ENCODE peak calls at places on chromosomes 4 and X, in six cellular contexts. I is frontal cortex, Y is T follicular helper cell, T is ecto neural progenitor cell, C is ACHN, E is aorta. N is an unnamed sample.

GRCh38 chr4:10063544-10064300 is 42.4 kb upstream of the SLC2A9 start:
- DNase-seq in Y (no peak), C (peak; percentile 71), E (peak; percentile 90), I (peak; percentile 64), T (peak; percentile 68), N (peak; percentile 10)

GRCh38 chrX:70422886-70423336 is at the start of gene GDPD2:
- DNase-seq in I (no peak), Y (no peak), C (peak; percentile 32), E (no peak), T (peak; percentile 78), N (no peak)

GRCh38 chr4:100428051-100428450 is 89.8 kb downstream of the EMCN start:
- DNase-seq in Y (no peak), E (no peak), T (no peak), I (no peak), C (peak; percentile 7), N (no peak)

GRCh38 chr4:156523492-156523891 is 448.1 kb downstream of the PDGFC start:
- DNase-seq in C (no peak), E (no peak), I (no peak), Y (no peak), T (no peak), N (no peak)

GRCh38 chr4:3399277-3400194 is 42.2 kb upstream of the HGFAC start:
- DNase-seq in E (no peak), Y (no peak), I (no peak), C (no peak), T (no peak), N (no peak)

GRCh38 chr4:244471-244870 is 60.8 kb downstream of the ZNF732 start:
- DNase-seq in I (peak; percentile 3), E (peak; percentile 42), Y (peak; percentile 29), T (no peak), C (peak; percentile 29), N (peak; percentile 62)

GRCh38 chrX:53211391-53211978 is 13.5 kb downstream of the KDM5C start:
- DNase-seq in Y (no peak), I (no peak), T (no peak), C (no peak), E (no peak), N (no peak)

GRCh38 chrX:46838974-46839480 is 2.2 kb downstream of the RP2 start:
- DNase-seq in C (peak; percentile 6), E (no peak), I (no peak), T (no peak), Y (no peak), N (no peak)

GRCh38 chr4:151804821-151805220 is 44.0 kb upstream of the GATB start:
- DNase-seq in T (no peak), I (no peak), C (peak; percentile 16), Y (no peak), E (no peak), N (no peak)

GRCh38 chr4:183355405-183355804 is 33.2 kb upstream of the CLDN24 start:
- DNase-seq in Y (no peak), I (no peak), E (no peak), C (no peak), T (no peak), N (no peak)

GRCh38 chr4:32172761-32173160 is 1452.6 kb downstream of the PCDH7 start:
- DNase-seq in T (no peak), Y (no peak), I (no peak), E (no peak), C (no peak), N (no peak)

GRCh38 chrX:123084797-123085196 is 99.3 kb upstream of the GRIA3 start:
- DNase-seq in Y (no peak), I (no peak), C (no peak), T (no peak), E (no peak), N (no peak)

GRCh38 chr4:145829629-145830395 is 108.8 kb downstream of the ZNF827 start:
- DNase-seq in I (no peak), T (no peak), C (no peak), Y (no peak), E (no peak), N (peak; percentile 69)